ENCODE peak calls at places on chromosomes 13 and 19, in five cellular contexts. E is AG04450, K is HFF-Myc, Z is retinal pigment epithelial cell, N is left ventricle myocardium inferior. G is an unnamed sample.

GRCh38 chr13:62512194-62513141 is 1096.8 kb upstream of the PCDH20 start:
- DNase-seq in E (peak), K (no peak), Z (no peak), N (no peak), G (no peak)

GRCh38 chr13:110017379-110017778 is 231.0 kb upstream of the IRS2 start:
- DNase-seq in E (peak), K (peak), Z (peak), N (no peak), G (peak)

GRCh38 chr13:95503662-95504061 is 48.9 kb upstream of the CLDN10 start:
- DNase-seq in E (no peak), K (no peak), Z (no peak), N (no peak), G (no peak)

GRCh38 chr19:53704011-53704410 is 72.2 kb downstream of the DPRX start:
- DNase-seq in E (no peak), K (no peak), Z (no peak), N (no peak), G (no peak)

GRCh38 chr13:92362717-92363116 is 863.9 kb upstream of the GPC6 start:
- DNase-seq in E (no peak), K (no peak), Z (peak), N (no peak), G (no peak)

GRCh38 chr19:45340899-45341453 is 426 bp downstream of the KLC3 start:
- DNase-seq in E (no peak), K (no peak), Z (no peak), N (no peak), G (no peak)

GRCh38 chr19:23512151-23512925 is 117.1 kb upstream of the ZNF91 start:
- DNase-seq in E (no peak), K (no peak), Z (no peak), N (no peak), G (no peak)

GRCh38 chr13:114257014-114257413 is 22.3 kb downstream of the CDC16 start:
- DNase-seq in E (no peak), K (no peak), Z (no peak), N (no peak), G (no peak)

GRCh38 chr19:34350161-34350561 is 14.8 kb upstream of the GPI start:
- DNase-seq in E (no peak), K (no peak), Z (no peak), N (no peak), G (no peak)

GRCh38 chr13:34698953-34699352 is 243.1 kb upstream of the NBEA start:
- DNase-seq in E (no peak), K (no peak), Z (peak), N (no peak), G (no peak)

GRCh38 chr13:26220575-26220974 is 1.5 kb downstream of the RNF6 start:
- DNase-seq in E (no peak), K (no peak), Z (peak), N (no peak), G (peak)

GRCh38 chr19:14138576-14139265 is 2.3 kb upstream of the ASF1B start:
- DNase-seq in E (no peak), K (no peak), Z (no peak), N (no peak), G (no peak)

GRCh38 chr19:4042731-4043082 is 24.0 kb downstream of the ZBTB7A start:
- DNase-seq in E (no peak), K (no peak), Z (no peak), N (no peak), G (no peak)

GRCh38 chr13:76723551-76724232 is 162.5 kb downstream of the KCTD12 start:
- DNase-seq in E (peak), K (peak), Z (peak), N (peak), G (peak)

GRCh38 chr13:39297664-39298171 is 259.5 kb downstream of the NHLRC3 start:
- DNase-seq in E (no peak), K (no peak), Z (no peak), N (no peak), G (no peak)

GRCh38 chr13:23718916-23719470 is 148.8 kb downstream of the TNFRSF19 start:
- DNase-seq in E (no peak), K (no peak), Z (no peak), N (no peak), G (no peak)

GRCh38 chr19:21568816-21569496 is 63.6 kb downstream of the ZNF429 start:
- DNase-seq in E (no peak), K (no peak), Z (peak), N (peak), G (peak)

GRCh38 chr13:24745861-24746617 is 17.9 kb upstream of the RNF17 start:
- DNase-seq in E (no peak), K (no peak), Z (no peak), N (no peak), G (no peak)

GRCh38 chr19:53463263-53463662 is 4.3 kb upstream of the ZNF813 start:
- DNase-seq in E (no peak), K (no peak), Z (no peak), N (peak), G (no peak)

GRCh38 chr19:17553256-17553655 is 2.2 kb upstream of the COLGALT1 start:
- DNase-seq in E (peak), K (peak), Z (no peak), N (peak), G (no peak)

GRCh38 chr13:112204881-112205327 is 138.0 kb downstream of the SOX1 start:
- DNase-seq in E (no peak), K (no peak), Z (no peak), N (peak), G (no peak)

DNA sequence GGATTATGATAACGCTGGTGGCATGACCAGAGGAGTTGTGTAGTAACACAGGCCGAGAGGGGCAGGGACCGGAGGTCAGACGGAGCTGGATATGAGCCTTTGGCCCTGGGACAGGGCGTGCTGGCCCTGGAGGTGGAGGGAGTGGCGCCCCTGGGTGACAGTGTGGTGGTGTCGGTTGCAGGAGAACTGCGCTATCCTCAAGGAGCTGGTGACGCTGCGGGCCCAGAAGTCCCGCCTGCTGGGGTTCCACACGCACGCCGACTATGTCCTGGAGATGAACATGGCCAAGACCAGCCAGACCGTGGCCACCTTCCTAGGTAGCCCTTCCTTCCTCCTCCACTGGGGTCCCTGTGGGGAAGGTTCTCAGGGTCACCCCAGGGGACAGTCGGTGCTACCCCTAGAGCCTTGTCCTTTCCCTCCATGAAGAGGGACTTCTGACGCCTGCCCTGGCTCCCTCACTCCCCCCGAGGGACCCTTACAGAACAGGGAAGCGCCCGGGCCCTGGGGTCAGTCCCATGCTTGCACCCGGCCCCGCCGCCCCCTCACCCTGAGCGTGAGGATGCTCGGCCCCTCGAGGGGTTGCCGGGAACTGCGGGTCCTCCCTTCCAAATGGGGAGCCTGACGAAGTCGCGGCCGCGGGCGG is 12.8 kb upstream of the ZNF554 start:
- DNase-seq in E (no peak), K (no peak), Z (no peak), N (no peak), G (no peak)
- H3K4me3 ChIP-seq in E (no peak), K (no peak), Z (no peak), N (no peak), G (no peak)

DNA sequence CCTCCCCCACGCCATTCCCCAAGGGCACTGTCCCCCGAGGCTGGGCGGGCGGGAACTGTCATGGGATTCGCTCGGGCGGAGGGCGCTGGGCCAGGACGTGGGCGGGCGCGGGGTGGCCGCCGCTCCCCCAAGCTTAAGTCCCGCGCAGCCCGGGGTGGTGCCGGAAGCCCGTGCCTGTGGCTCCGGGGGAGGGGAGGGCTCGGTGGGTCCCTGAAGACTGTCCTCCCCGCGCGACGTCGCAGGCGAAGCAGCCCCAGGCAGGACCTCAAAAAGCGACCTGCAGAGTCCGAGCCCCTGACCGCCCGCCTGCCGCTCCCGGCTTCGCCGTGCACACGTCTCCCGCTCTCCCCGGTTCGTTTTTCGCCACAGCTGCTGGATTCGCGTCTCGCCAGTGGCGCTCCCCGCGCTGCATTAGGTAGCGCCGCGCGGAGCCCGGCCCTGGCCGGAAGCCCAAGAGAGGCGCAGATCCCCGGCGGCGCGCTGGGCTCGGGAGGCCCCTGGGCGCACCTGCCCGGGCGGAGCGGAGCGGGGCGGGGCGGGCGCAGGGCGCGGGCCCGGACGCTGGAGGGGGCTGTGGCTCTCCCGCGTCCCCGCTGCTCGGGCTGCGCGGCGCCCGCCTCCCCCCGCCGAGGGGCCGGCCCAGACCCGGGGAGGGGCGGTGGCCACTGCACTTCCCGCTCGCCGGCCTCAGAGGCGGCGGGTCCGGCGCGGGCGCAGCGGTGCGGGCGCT is at the start of gene FARP1:
- DNase-seq in E (no peak), K (no peak), Z (no peak), N (peak), G (no peak)
- TF ChIP-seq CTCF in E (peak), K (no peak), Z (peak), N (peak), G (no peak)

DNA sequence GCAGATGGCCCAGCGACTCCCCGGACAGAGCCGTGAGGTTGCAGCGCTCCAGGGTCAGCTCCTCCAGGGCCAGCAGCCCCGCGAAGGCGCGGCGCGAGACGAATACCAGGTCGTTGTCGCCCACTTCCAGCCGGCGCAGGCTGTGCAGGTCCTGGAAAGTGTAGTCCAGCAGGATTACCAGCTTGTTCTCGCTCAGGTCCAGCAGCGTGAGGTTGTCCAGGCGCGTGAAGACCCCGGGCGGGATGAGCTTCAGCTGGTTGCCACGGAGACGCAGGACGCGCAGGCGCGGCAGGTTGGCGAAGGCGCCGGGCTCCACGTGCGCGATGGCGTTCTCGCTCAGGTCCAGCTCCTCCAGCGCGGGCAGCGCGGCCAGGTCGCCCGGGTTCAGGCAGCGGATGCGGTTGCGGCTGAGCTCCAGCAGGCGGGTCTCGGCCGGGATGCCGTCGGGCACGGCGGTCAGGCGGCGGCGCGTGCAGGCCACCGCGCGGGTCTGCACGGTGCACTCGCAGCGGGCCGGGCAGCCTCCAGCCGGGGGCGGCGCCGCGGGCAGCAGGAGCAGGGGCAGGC is 9.3 kb upstream of the PEAK3 start:
- DNase-seq in E (no peak), K (no peak), Z (no peak), N (no peak), G (no peak)
- H3K4me3 ChIP-seq in E (no peak), K (peak), Z (no peak), N (peak), G (no peak)

DNA sequence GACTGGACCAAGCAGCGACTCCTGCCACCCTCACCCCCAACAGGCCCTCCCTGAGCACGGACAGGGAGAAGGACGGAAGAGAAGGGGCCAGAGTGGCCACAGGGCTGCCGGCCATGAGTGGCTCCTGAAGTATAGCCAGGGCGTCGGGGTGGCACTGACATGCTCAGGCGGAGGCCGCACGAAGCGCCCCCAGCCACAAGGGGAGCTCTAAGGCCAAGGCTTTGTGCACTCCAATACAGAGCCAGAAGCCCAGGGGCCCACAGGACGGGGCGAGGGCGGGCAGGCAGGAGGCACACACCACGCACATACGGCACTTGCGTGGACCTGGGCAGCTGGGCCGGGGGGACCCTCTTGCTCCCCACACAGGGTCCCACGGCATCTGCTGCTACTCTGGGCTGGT is 52.0 kb downstream of the KLF2 start:
- DNase-seq in E (no peak), K (no peak), Z (no peak), N (no peak), G (no peak)
- TF ChIP-seq CTCF in E (peak), K (peak), Z (peak), N (peak), G (peak)

GRCh38 chr19:15828121-15828620 is 12.7 kb upstream of the OR10H1 start:
- DNase-seq in E (no peak), K (no peak), Z (no peak), N (no peak), G (no peak)
- H3K4me3 ChIP-seq in E (no peak), K (no peak), Z (no peak), N (no peak), G (no peak)

G was measured in epithelial cell of proximal tubule.